ENCODE peak calls at places on chromosomes 1 and 21, in six cellular contexts. One of them, this sample, is unnamed.

GRCh38 chr21:37041706-37042271 is 31.1 kb downstream of the PIGP start:
- DNase-seq in lung: no peak
- DNase-seq in NCI-H226: no peak
- DNase-seq in activated naive CD4-positive, alpha-beta T cell treated with anti-CD3 and anti-CD28 coated beads, Interleukin-2, amount 50 U/mL, for 16 hours: no peak
- DNase-seq in right lobe of liver: no peak
- DNase-seq in GM04504: no peak
- DNase-seq in this sample: no peak

GRCh38 chr1:25694167-25694566 is 77.6 kb downstream of the MAN1C1 start:
- DNase-seq in NCI-H226: no peak
- DNase-seq in lung: peak
- DNase-seq in activated naive CD4-positive, alpha-beta T cell treated with anti-CD3 and anti-CD28 coated beads, Interleukin-2, amount 50 U/mL, for 16 hours: no peak
- DNase-seq in right lobe of liver: no peak
- DNase-seq in GM04504: peak
- DNase-seq in this sample: peak

GRCh38 chr1:178928041-178928440 is 57.2 kb upstream of the ANGPTL1 start:
- DNase-seq in GM04504: no peak
- DNase-seq in right lobe of liver: no peak
- DNase-seq in activated naive CD4-positive, alpha-beta T cell treated with anti-CD3 and anti-CD28 coated beads, Interleukin-2, amount 50 U/mL, for 16 hours: no peak
- DNase-seq in NCI-H226: no peak
- DNase-seq in lung: no peak
- DNase-seq in this sample: no peak

GRCh38 chr21:17446737-17447136 is 66.1 kb upstream of the CXADR start:
- DNase-seq in NCI-H226: no peak
- DNase-seq in lung: no peak
- DNase-seq in activated naive CD4-positive, alpha-beta T cell treated with anti-CD3 and anti-CD28 coated beads, Interleukin-2, amount 50 U/mL, for 16 hours: no peak
- DNase-seq in GM04504: no peak
- DNase-seq in right lobe of liver: no peak
- DNase-seq in this sample: no peak

GRCh38 chr1:111541721-111542120 is 38.3 kb upstream of the ADORA3 start:
- DNase-seq in GM04504: no peak
- DNase-seq in NCI-H226: peak
- DNase-seq in lung: no peak
- DNase-seq in right lobe of liver: no peak
- DNase-seq in activated naive CD4-positive, alpha-beta T cell treated with anti-CD3 and anti-CD28 coated beads, Interleukin-2, amount 50 U/mL, for 16 hours: no peak
- DNase-seq in this sample: no peak

GRCh38 chr1:101203812-101204540 is 32.8 kb upstream of the S1PR1 start:
- DNase-seq in lung: no peak
- DNase-seq in right lobe of liver: no peak
- DNase-seq in activated naive CD4-positive, alpha-beta T cell treated with anti-CD3 and anti-CD28 coated beads, Interleukin-2, amount 50 U/mL, for 16 hours: no peak
- DNase-seq in GM04504: peak
- DNase-seq in NCI-H226: peak
- DNase-seq in this sample: peak

GRCh38 chr1:180360333-180361075 is 130.4 kb downstream of the LHX4 start:
- DNase-seq in lung: no peak
- DNase-seq in NCI-H226: peak
- DNase-seq in GM04504: peak
- DNase-seq in right lobe of liver: no peak
- DNase-seq in activated naive CD4-positive, alpha-beta T cell treated with anti-CD3 and anti-CD28 coated beads, Interleukin-2, amount 50 U/mL, for 16 hours: no peak
- DNase-seq in this sample: no peak

GRCh38 chr1:150881331-150882070 is 5.1 kb upstream of the ARNT start:
- DNase-seq in GM04504: peak
- DNase-seq in right lobe of liver: no peak
- DNase-seq in lung: no peak
- DNase-seq in activated naive CD4-positive, alpha-beta T cell treated with anti-CD3 and anti-CD28 coated beads, Interleukin-2, amount 50 U/mL, for 16 hours: no peak
- DNase-seq in NCI-H226: peak
- DNase-seq in this sample: peak

GRCh38 chr1:229203030-229203751 is 67.7 kb upstream of the RAB4A start:
- DNase-seq in lung: no peak
- DNase-seq in right lobe of liver: no peak
- DNase-seq in GM04504: no peak
- DNase-seq in NCI-H226: peak
- DNase-seq in activated naive CD4-positive, alpha-beta T cell treated with anti-CD3 and anti-CD28 coated beads, Interleukin-2, amount 50 U/mL, for 16 hours: no peak
- DNase-seq in this sample: peak

GRCh38 chr1:29120955-29121485 is 2.7 kb downstream of the TMEM200B start:
- DNase-seq in lung: no peak
- DNase-seq in right lobe of liver: no peak
- DNase-seq in activated naive CD4-positive, alpha-beta T cell treated with anti-CD3 and anti-CD28 coated beads, Interleukin-2, amount 50 U/mL, for 16 hours: peak
- DNase-seq in GM04504: no peak
- DNase-seq in NCI-H226: no peak
- DNase-seq in this sample: no peak

GRCh38 chr1:16250547-16251251 is 13.7 kb upstream of the CPLANE2 start:
- DNase-seq in NCI-H226: peak
- DNase-seq in lung: no peak
- DNase-seq in activated naive CD4-positive, alpha-beta T cell treated with anti-CD3 and anti-CD28 coated beads, Interleukin-2, amount 50 U/mL, for 16 hours: no peak
- DNase-seq in right lobe of liver: no peak
- DNase-seq in GM04504: no peak
- DNase-seq in this sample: no peak

GRCh38 chr1:26122988-26123973 is 11.7 kb downstream of the PDIK1L start:
- DNase-seq in NCI-H226: peak
- DNase-seq in GM04504: no peak
- DNase-seq in lung: no peak
- DNase-seq in right lobe of liver: no peak
- DNase-seq in activated naive CD4-positive, alpha-beta T cell treated with anti-CD3 and anti-CD28 coated beads, Interleukin-2, amount 50 U/mL, for 16 hours: no peak
- DNase-seq in this sample: peak

GRCh38 chr1:47894718-47895393 is 102.3 kb downstream of the TRABD2B start:
- DNase-seq in right lobe of liver: peak
- DNase-seq in activated naive CD4-positive, alpha-beta T cell treated with anti-CD3 and anti-CD28 coated beads, Interleukin-2, amount 50 U/mL, for 16 hours: no peak
- DNase-seq in GM04504: no peak
- DNase-seq in lung: peak
- DNase-seq in NCI-H226: peak
- DNase-seq in this sample: no peak

GRCh38 chr1:47755368-47755990 is 241.7 kb downstream of the TRABD2B start:
- DNase-seq in right lobe of liver: peak
- DNase-seq in activated naive CD4-positive, alpha-beta T cell treated with anti-CD3 and anti-CD28 coated beads, Interleukin-2, amount 50 U/mL, for 16 hours: peak
- DNase-seq in lung: no peak
- DNase-seq in GM04504: no peak
- DNase-seq in NCI-H226: no peak
- DNase-seq in this sample: no peak

GRCh38 chr1:222815367-222815765 is 527 bp downstream of the DISP1 start:
- DNase-seq in GM04504: no peak
- DNase-seq in lung: no peak
- DNase-seq in activated naive CD4-positive, alpha-beta T cell treated with anti-CD3 and anti-CD28 coated beads, Interleukin-2, amount 50 U/mL, for 16 hours: peak
- DNase-seq in right lobe of liver: peak
- DNase-seq in NCI-H226: peak
- DNase-seq in this sample: no peak

GRCh38 chr1:76154213-76154956 is 79.8 kb downstream of the ST6GALNAC3 start:
- DNase-seq in GM04504: peak
- DNase-seq in NCI-H226: peak
- DNase-seq in lung: peak
- DNase-seq in right lobe of liver: peak
- DNase-seq in activated naive CD4-positive, alpha-beta T cell treated with anti-CD3 and anti-CD28 coated beads, Interleukin-2, amount 50 U/mL, for 16 hours: peak
- DNase-seq in this sample: peak

GRCh38 chr1:11787251-11787803 is 18.4 kb downstream of the MTHFR start:
- DNase-seq in GM04504: no peak
- DNase-seq in NCI-H226: peak
- DNase-seq in right lobe of liver: peak
- DNase-seq in activated naive CD4-positive, alpha-beta T cell treated with anti-CD3 and anti-CD28 coated beads, Interleukin-2, amount 50 U/mL, for 16 hours: no peak
- DNase-seq in lung: peak
- DNase-seq in this sample: no peak

GRCh38 chr1:209590405-209590804 is 6.9 kb downstream of the CAMK1G start:
- DNase-seq in NCI-H226: peak
- DNase-seq in activated naive CD4-positive, alpha-beta T cell treated with anti-CD3 and anti-CD28 coated beads, Interleukin-2, amount 50 U/mL, for 16 hours: no peak
- DNase-seq in lung: no peak
- DNase-seq in right lobe of liver: no peak
- DNase-seq in GM04504: no peak
- DNase-seq in this sample: no peak

GRCh38 chr1:205774277-205775014 is 836 bp downstream of the RAB29 start:
- DNase-seq in GM04504: no peak
- DNase-seq in NCI-H226: no peak
- DNase-seq in lung: peak
- DNase-seq in right lobe of liver: peak
- DNase-seq in activated naive CD4-positive, alpha-beta T cell treated with anti-CD3 and anti-CD28 coated beads, Interleukin-2, amount 50 U/mL, for 16 hours: peak
- DNase-seq in this sample: no peak

This sample was measured in GM04503.